ENCODE peak calls at places on chromosomes 3 and 15, in eight cellular contexts. F, U, X, M, C, S, A and P are unnamed samples. For H3K9me3, the result is how much of the 10 kb centered on the place peaks cover.

GRCh38 chr3:178320481-178321352 is 215.5 kb upstream of the KCNMB2 start:
- DNase-seq in S (peak), A (no peak), C (no peak), X (no peak), U (no peak), M (peak), F (peak), P (no peak)

GRCh38 chr3:24129549-24129948 is 184.5 kb downstream of the NR1D2 start:
- DNase-seq in U (no peak), C (no peak), M (no peak), S (no peak), X (no peak), F (no peak), A (no peak), P (no peak)

GRCh38 chr3:12892840-12893189 is 51.5 kb upstream of the RPL32 start:
- DNase-seq in F (no peak), M (no peak), C (no peak), S (no peak), X (no peak), U (no peak), A (no peak), P (no peak)

GRCh38 chr3:76199382-76199781 is 414.0 kb upstream of the ZNF717 start:
- DNase-seq in X (no peak), U (no peak), S (peak), M (no peak), A (no peak), F (no peak), C (no peak), P (no peak)

GRCh38 chr3:26106119-26106690 is 316.3 kb downstream of the OXSM start:
- DNase-seq in U (no peak), A (no peak), S (no peak), M (no peak), C (no peak), F (no peak), X (no peak), P (no peak)

GRCh38 chr15:44753345-44753744 is 17.0 kb downstream of the TRIM69 start:
- DNase-seq in S (no peak), M (no peak), F (no peak), C (no peak), U (no peak), X (no peak), A (no peak), P (no peak)

GRCh38 chr3:153285982-153286381 is 124.0 kb downstream of the RAP2B start:
- DNase-seq in X (no peak), F (no peak), C (no peak), S (peak), A (no peak), M (no peak), U (no peak), P (no peak)

GRCh38 chr3:148955544-148956346 is 35.6 kb upstream of the GYG1 start:
- DNase-seq in C (peak), F (peak), M (peak), X (no peak), U (peak), A (no peak), S (peak), P (peak)

GRCh38 chr3:78186404-78186803 is 1146.5 kb downstream of the ROBO2 start:
- DNase-seq in A (no peak), F (no peak), U (no peak), X (no peak), S (no peak), M (no peak), C (no peak), P (no peak)

GRCh38 chr3:187919535-187919934 is 174.3 kb upstream of the BCL6 start:
- DNase-seq in M (no peak), U (no peak), F (no peak), A (no peak), C (no peak), S (no peak), X (no peak), P (no peak)

GRCh38 chr15:45402162-45402954 is 24.0 kb upstream of the GATM start:
- DNase-seq in U (peak), S (peak), M (peak), F (peak), A (peak), X (peak), C (peak), P (peak)

GRCh38 chr3:141646760-141647561 is 91.1 kb upstream of the RNF7 start:
- DNase-seq in S (peak), A (peak), M (peak), X (no peak), C (peak), U (no peak), F (no peak), P (peak)

GRCh38 chr15:31387483-31388118 is 61.0 kb downstream of the KLF13 start:
- DNase-seq in U (no peak), X (no peak), S (peak), C (peak), A (no peak), M (peak), F (no peak), P (no peak)

GRCh38 chr3:128173849-128174248 is 20.6 kb downstream of the EEFSEC start:
- DNase-seq in M (no peak), C (no peak), U (no peak), A (no peak), S (no peak), F (no peak), X (no peak), P (no peak)

GRCh38 chr3:76582632-76583378 is 457.1 kb upstream of the ROBO2 start:
- DNase-seq in S (peak), C (no peak), U (no peak), M (no peak), F (no peak), X (no peak), A (no peak), P (no peak)

GRCh38 chr15:92009162-92009561 is 155.7 kb downstream of the SLCO3A1 start:
- DNase-seq in C (no peak), F (no peak), U (no peak), A (no peak), S (no peak), X (no peak), M (no peak), P (no peak)

GRCh38 chr15:73232771-73233170 is 136.0 kb downstream of the HCN4 start:
- DNase-seq in X (no peak), U (no peak), C (no peak), S (no peak), A (no peak), M (no peak), F (no peak), P (no peak)

GRCh38 chr15:70512772-70513362 is 250.5 kb downstream of the UACA start:
- DNase-seq in S (peak), A (peak), U (no peak), C (no peak), M (peak), F (no peak), X (peak), P (no peak)

GRCh38 chr3:39154323-39155021 is 1.1 kb upstream of the CSRNP1 start:
- DNase-seq in S (no peak), X (no peak), A (peak), F (no peak), C (peak), U (peak), M (no peak), P (no peak)

GRCh38 chr3:101999177-101999778 is 150.0 kb downstream of the NFKBIZ start:
- DNase-seq in C (no peak), F (no peak), U (no peak), S (no peak), A (no peak), X (no peak), M (no peak), P (no peak)

GRCh38 chr3:126913524-126913923 is 69.4 kb upstream of the PLXNA1 start:
- DNase-seq in A (no peak), F (no peak), U (no peak), C (no peak), M (no peak), S (peak), X (no peak), P (no peak)

GRCh38 chr3:157493627-157494550 is 9.3 kb downstream of the VEPH1 start:
- DNase-seq in X (no peak), U (no peak), A (no peak), S (peak), F (no peak), M (peak), C (no peak), P (peak)

GRCh38 chr3:155995525-155996370 is 124.6 kb upstream of the KCNAB1 start:
- DNase-seq in S (peak), F (peak), X (no peak), U (no peak), M (peak), A (no peak), C (no peak), P (peak)

GRCh38 chr3:74501001-74501400 is 113.5 kb downstream of the CNTN3 start:
- DNase-seq in A (no peak), X (no peak), F (no peak), C (no peak), U (no peak), S (no peak), M (no peak), P (no peak)

GRCh38 chr3:79361748-79362378 is 405.9 kb downstream of the ROBO1 start:
- DNase-seq in S (peak), A (no peak), U (no peak), C (no peak), F (peak), X (no peak), M (peak), P (no peak)

GRCh38 chr3:132543016-132543739 is 53.9 kb upstream of the ACKR4 start:
- DNase-seq in C (no peak), S (peak), A (no peak), U (no peak), F (peak), X (no peak), M (peak), P (no peak)

GRCh38 chr3:196219194-196219969 is 3.0 kb downstream of the SLC51A start:
- DNase-seq in M (peak), C (peak), X (peak), S (peak), A (no peak), U (peak), F (peak), P (peak)

GRCh38 chr15:73809728-73810501 is 56.8 kb upstream of the INSYN1 start:
- DNase-seq in C (peak), M (no peak), F (no peak), X (no peak), S (peak), U (no peak), A (no peak), P (no peak)

GRCh38 chr3:107508331-107508730 is 14.4 kb upstream of the BBX start:
- DNase-seq in S (no peak), A (no peak), M (no peak), F (no peak), U (no peak), C (no peak), X (no peak), P (no peak)

GRCh38 chr3:58173670-58174472 is 36.9 kb downstream of the DNASE1L3 start:
- DNase-seq in X (peak), A (no peak), U (no peak), F (no peak), M (peak), S (peak), C (no peak), P (no peak)

GRCh38 chr3:52819936-52820335 is 10.5 kb downstream of the ITIH4 start:
- DNase-seq in A (no peak), F (no peak), C (no peak), M (no peak), S (no peak), U (no peak), X (no peak), P (no peak)

GRCh38 chr3:52824037-52824436 is 6.4 kb downstream of the ITIH4 start:
- DNase-seq in S (no peak), A (no peak), M (no peak), X (no peak), F (no peak), C (no peak), U (no peak), P (no peak)

GRCh38 chr3:52820741-52821140 is 9.7 kb downstream of the ITIH4 start:
- DNase-seq in S (peak), M (peak), X (no peak), F (no peak), C (no peak), U (no peak), A (peak), P (no peak)

GRCh38 chr3:52817860-52818259 is 12.6 kb downstream of the ITIH4 start:
- DNase-seq in S (no peak), A (no peak), X (no peak), F (no peak), U (no peak), C (no peak), M (no peak), P (no peak)

DNA sequence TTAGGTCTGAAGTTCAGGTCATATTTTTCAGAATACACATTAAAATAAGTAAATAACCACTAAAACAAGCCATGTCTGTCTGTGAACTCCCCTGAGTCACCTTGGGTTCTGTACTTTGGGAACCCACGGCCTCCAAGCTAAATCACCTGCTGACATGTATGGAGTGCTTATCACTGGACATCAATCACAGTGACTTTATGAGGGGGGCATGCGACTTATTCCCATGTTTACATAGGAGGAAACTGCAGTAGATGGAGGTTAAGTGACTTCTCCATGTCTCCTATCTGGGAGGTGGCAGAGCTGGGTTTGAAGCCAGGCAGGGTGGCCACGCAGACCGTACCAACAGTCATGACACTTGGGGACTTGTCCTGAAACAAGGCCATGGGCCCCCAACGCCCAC is 8.1 kb downstream of the ITIH4 start:
- DNase-seq in M (no peak), A (no peak), C (no peak), U (no peak), S (no peak), F (no peak), X (no peak), P (no peak)
- H3K9me3 ChIP-seq in M (under half), A (under half), C (under half), U (under half), S (under half), F (under half), X (under half), P (under half)

GRCh38 chr3:116339441-116340028 is 105.8 kb downstream of the LSAMP start:
- DNase-seq in A (no peak), U (no peak), C (peak), S (no peak), F (peak), X (no peak), M (peak), P (no peak)

GRCh38 chr3:116337229-116337628 is 108.1 kb downstream of the LSAMP start:
- DNase-seq in F (no peak), A (no peak), S (peak), C (no peak), U (no peak), M (no peak), X (no peak), P (no peak)

GRCh38 chr3:116340680-116341216 is 104.5 kb downstream of the LSAMP start:
- DNase-seq in C (no peak), A (no peak), U (no peak), X (no peak), M (peak), F (no peak), S (no peak), P (no peak)

GRCh38 chr3:116341381-116341780 is 103.9 kb downstream of the LSAMP start:
- DNase-seq in C (no peak), M (no peak), F (no peak), S (no peak), U (no peak), X (no peak), A (no peak), P (no peak)

GRCh38 chr3:116338713-116339112 is 106.6 kb downstream of the LSAMP start:
- DNase-seq in F (no peak), A (no peak), X (no peak), M (no peak), U (no peak), C (no peak), S (no peak), P (peak)
- H3K9me3 ChIP-seq in F (under half), A (under half), X (under half), M (under half), U (under half), C (under half), S (under half), P (under half)

DNA sequence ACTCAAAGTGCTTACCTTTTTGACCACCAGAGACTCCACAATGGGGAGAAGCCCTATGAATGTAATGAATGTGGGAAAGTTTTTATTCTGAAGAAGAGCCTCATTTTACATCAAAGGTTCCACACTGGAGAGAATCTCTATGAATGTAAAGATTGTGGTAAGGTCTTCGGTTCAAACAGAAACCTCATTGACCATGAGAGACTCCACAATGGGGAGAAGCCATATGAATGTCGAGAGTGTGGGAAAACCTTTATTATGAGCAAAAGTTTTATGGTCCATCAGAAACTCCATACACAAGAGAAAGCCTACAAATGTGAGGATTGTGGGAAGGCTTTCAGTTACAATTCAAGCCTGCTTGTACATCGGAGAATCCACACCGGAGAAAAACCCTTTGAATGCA is 5.5 kb upstream of the ZNF35 start:
- DNase-seq in U (no peak), F (no peak), A (no peak), C (no peak), M (no peak), X (no peak), S (no peak), P (no peak)
- H3K9me3 ChIP-seq in U (under half), F (under half), A (under half), C (under half), M (under half), X (half or more), S (under half), P (under half)

GRCh38 chr15:79881668-79882067 is 15.1 kb downstream of the MTHFS start:
- DNase-seq in X (no peak), M (no peak), A (no peak), C (no peak), U (no peak), F (no peak), S (no peak), P (no peak)

GRCh38 chr15:79875213-79875612 is 21.6 kb downstream of the MTHFS start:
- DNase-seq in C (no peak), U (no peak), F (no peak), A (no peak), S (no peak), M (no peak), X (no peak), P (no peak)

GRCh38 chr15:79874242-79874641 is 22.6 kb downstream of the MTHFS start:
- DNase-seq in U (no peak), S (peak), A (no peak), M (no peak), X (no peak), F (no peak), C (no peak), P (no peak)

GRCh38 chr15:79881254-79881653 is 15.6 kb downstream of the MTHFS start:
- DNase-seq in A (no peak), M (no peak), F (no peak), S (no peak), U (no peak), C (no peak), X (no peak), P (no peak)

DNA sequence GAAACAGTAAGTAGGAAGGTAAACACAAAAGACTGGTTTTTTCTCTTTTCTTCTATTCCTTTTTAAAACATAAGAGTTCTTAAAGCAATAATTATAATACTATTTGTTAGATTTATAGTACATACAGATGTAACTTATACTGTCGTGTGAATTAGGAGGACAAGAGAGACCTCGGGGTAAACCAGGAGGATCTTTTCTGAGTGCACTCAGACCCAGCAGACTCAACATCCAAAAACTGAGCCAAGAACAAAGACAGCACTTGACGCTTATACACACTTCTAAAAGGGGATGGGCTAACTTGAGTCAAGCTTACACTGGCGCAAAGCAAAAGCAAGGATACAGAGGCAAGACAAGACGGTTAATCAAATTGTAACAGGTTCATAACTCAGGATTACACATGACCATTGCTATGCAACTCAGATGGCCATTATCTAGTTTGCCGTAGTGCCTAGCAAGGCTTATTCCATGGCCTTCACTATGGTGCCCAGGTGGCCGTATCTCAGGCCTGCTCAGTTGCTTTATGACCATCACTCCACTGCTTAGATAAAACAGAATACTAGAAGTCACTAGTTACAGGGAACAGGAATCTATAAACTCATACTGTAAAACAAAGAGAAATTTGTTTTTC is 18.6 kb downstream of the MTHFS start:
- DNase-seq in M (no peak), F (no peak), U (no peak), A (no peak), S (no peak), X (no peak), C (no peak), P (no peak)
- H3K9me3 ChIP-seq in M (under half), F (under half), U (under half), A (under half), S (under half), X (under half), C (under half), P (under half)

DNA sequence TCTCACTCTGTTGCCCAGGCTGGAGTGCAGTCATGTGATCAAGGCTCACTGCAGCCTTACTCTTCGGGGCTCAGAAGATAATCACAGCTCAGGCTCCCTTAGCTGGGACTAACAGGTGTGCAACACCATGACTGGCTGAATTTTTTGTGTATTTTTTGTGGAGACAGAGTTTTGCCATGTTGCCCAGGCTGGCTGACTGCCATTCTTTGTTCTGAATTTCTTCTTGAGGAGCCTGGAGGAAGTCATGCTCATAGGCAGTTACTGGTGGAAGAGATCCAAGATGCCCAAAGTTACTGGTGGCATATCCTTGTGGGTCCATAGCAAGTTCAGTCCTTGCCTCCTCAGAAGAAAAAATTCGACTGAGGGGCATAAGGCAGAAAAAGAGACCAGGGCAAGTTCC is 16.6 kb upstream of the UBP1 start:
- DNase-seq in X (no peak), U (no peak), M (no peak), A (no peak), C (no peak), F (no peak), S (no peak), P (no peak)
- H3K9me3 ChIP-seq in X (under half), U (under half), M (under half), A (under half), C (under half), F (under half), S (under half), P (under half)

GRCh38 chr3:119485563-119485962 is 12.8 kb upstream of the TIMMDC1 start:
- DNase-seq in X (no peak), M (no peak), F (no peak), A (no peak), U (no peak), C (no peak), S (no peak), P (no peak)

DNA sequence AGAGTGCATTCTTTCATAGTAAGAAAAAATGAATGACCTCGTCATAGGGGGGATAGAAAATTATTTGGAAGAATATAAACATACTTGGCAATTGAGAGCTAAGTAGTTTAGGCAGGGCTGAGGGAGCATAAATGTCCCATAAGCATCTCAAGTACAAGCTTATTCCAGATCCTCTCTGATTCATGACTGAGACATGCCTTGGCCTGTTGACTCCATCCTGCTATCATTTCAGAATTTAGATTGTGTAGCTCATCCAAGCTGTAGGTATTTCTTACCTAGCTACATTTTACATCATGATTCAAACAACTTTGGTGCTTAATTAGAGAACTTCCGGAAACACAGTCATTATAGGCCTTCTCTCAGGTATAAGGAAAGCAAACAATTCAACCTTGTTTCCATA is 12.3 kb downstream of the POGLUT1 start:
- DNase-seq in U (no peak), A (no peak), S (no peak), X (no peak), C (no peak), M (no peak), F (no peak), P (no peak)
- H3K9me3 ChIP-seq in U (under half), A (under half), S (under half), X (under half), C (under half), M (under half), F (under half), P (under half)